ENCODE peak calls at places on chromosomes 12 and 14, in four cellular contexts. L is testis, F is upper lobe of right lung, W is tibial nerve. S is an unnamed sample. For H3K27me3, the result is how much of the 10 kb centered on the place peaks cover.

GRCh38 chr14:56210570-56210969 is 92.4 kb downstream of the PELI2 start:
- DNase-seq in F (no peak), L (no peak), W (no peak), S (no peak)

GRCh38 chr14:52079239-52079956 is 10.5 kb upstream of the NID2 start:
- DNase-seq in F (no peak), L (no peak), W (no peak), S (no peak)

GRCh38 chr12:3241621-3242020 is 164.4 kb downstream of the TSPAN9 start:
- DNase-seq in F (no peak), L (no peak), W (no peak), S (no peak)

GRCh38 chr12:13250416-13250815 is 53.9 kb downstream of the EMP1 start:
- DNase-seq in W (no peak), L (no peak), F (no peak), S (no peak)

GRCh38 chr12:76551482-76551888 is 8.1 kb downstream of the OSBPL8 start:
- DNase-seq in L (no peak), W (no peak), F (no peak), S (no peak)

GRCh38 chr12:49708851-49709250 is 1.6 kb upstream of the FMNL3 start:
- DNase-seq in L (no peak), W (no peak), F (no peak), S (no peak)

GRCh38 chr14:35385042-35385839 is 19.3 kb downstream of the NFKBIA start:
- DNase-seq in F (no peak), W (peak), L (peak), S (no peak)

GRCh38 chr12:58277231-58277630 is 335.9 kb downstream of the ATP23 start:
- DNase-seq in W (no peak), F (no peak), L (no peak), S (no peak)

GRCh38 chr14:71399057-71399487 is 491.8 kb downstream of the PCNX1 start:
- DNase-seq in F (no peak), W (no peak), L (no peak), S (no peak)

GRCh38 chr12:110301065-110301806 is 20.2 kb downstream of the ATP2A2 start:
- DNase-seq in W (no peak), F (no peak), L (no peak), S (no peak)

GRCh38 chr14:39446131-39446744 is 14.0 kb upstream of the FBXO33 start:
- DNase-seq in F (no peak), W (no peak), L (no peak), S (no peak)

GRCh38 chr14:67673451-67673850 is 981 bp downstream of the VTI1B start:
- DNase-seq in F (no peak), W (no peak), L (no peak), S (no peak)

GRCh38 chr14:100381386-100382105 is 58.4 kb downstream of the SLC25A47 start:
- DNase-seq in F (no peak), L (no peak), W (no peak), S (no peak)

GRCh38 chr14:89534896-89535615 is 118.0 kb upstream of the FOXN3 start:
- DNase-seq in F (no peak), W (no peak), L (no peak), S (no peak)

GRCh38 chr14:61677469-61677868 is 17.8 kb upstream of the HIF1A start:
- DNase-seq in W (no peak), F (no peak), L (no peak), S (no peak)

GRCh38 chr14:103889313-103890051 is 38.8 kb upstream of the TDRD9 start:
- DNase-seq in L (peak), F (peak), W (no peak), S (no peak)

GRCh38 chr12:52693261-52693660 is 10.1 kb downstream of the KRT77 start:
- DNase-seq in L (no peak), F (no peak), W (no peak), S (no peak)
- H3K27me3 ChIP-seq in L (under half), F (under half), W (under half), S (under half)

DNA sequence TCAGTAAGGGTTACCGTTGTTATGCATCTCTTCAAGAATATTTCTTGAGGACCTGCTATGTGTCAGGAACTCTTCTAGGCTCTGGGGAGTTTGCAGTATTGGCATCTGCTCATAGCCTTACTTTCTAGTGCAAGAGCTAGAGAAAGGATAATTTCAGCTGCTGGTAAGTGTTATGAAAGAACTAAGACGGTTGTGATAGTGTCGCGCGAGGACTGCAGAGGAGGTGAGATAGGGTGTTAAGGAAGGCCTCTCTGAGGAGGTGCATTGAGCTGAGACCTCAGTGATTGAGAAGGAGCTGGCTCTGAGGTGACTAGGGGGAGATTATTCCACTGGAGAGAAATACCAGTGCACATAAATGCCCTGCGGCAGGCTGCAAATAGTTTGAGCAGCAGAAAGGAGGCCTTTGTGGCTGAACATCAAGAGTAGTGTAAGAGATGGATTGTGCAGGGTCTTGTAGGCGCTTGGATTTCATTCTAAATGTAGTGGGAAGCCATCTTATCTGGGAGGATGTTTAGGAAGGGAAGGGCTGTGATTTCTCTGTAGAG is 824 bp downstream of the DDX55 start:
- DNase-seq in L (peak), W (no peak), F (no peak), S (no peak)
- H3K27ac ChIP-seq in L (peak), W (peak), F (peak), S (peak)

GRCh38 chr14:105200074-105200473 is 19.0 kb upstream of the NUDT14 start:
- DNase-seq in F (no peak), L (no peak), W (no peak), S (no peak)
- TF ChIP-seq CTCF in F (no peak), L (no peak), W (no peak), S (no peak)

GRCh38 chr12:85280984-85281946 is 1.2 kb downstream of the ALX1 start:
- DNase-seq in W (no peak), F (no peak), L (no peak), S (no peak)
- H3K27me3 ChIP-seq in W (under half), F (half or more), L (under half), S (half or more)

GRCh38 chr14:32571995-32572866 is 243.1 kb downstream of the AKAP6 start:
- DNase-seq in F (no peak), W (no peak), L (no peak), S (no peak)

GRCh38 chr14:32574269-32574668 is 245.2 kb downstream of the AKAP6 start:
- DNase-seq in W (no peak), L (no peak), F (no peak), S (no peak)

GRCh38 chr14:32576088-32576795 is 247.1 kb downstream of the AKAP6 start:
- DNase-seq in F (no peak), L (peak), W (no peak), S (no peak)

GRCh38 chr14:32571551-32571950 is 242.5 kb downstream of the AKAP6 start:
- DNase-seq in F (no peak), W (no peak), L (no peak), S (no peak)

GRCh38 chr14:32572867-32573149 is 243.7 kb downstream of the AKAP6 start:
- DNase-seq in L (no peak), F (no peak), W (no peak), S (no peak)
- H3K27ac ChIP-seq in L (no peak), F (no peak), W (no peak), S (no peak)

GRCh38 chr12:96989916-96990315 is 82.9 kb downstream of the NEDD1 start:
- DNase-seq in F (no peak), L (no peak), W (no peak), S (no peak)

GRCh38 chr12:96988919-96989318 is 81.9 kb downstream of the NEDD1 start:
- DNase-seq in L (no peak), F (no peak), W (no peak), S (no peak)

GRCh38 chr12:96982671-96983070 is 75.6 kb downstream of the NEDD1 start:
- DNase-seq in L (no peak), W (no peak), F (no peak), S (no peak)

GRCh38 chr12:96985515-96986362 is 78.7 kb downstream of the NEDD1 start:
- DNase-seq in W (no peak), L (peak), F (peak), S (no peak)

GRCh38 chr12:96986883-96987523 is 79.9 kb downstream of the NEDD1 start:
- DNase-seq in L (no peak), W (no peak), F (no peak), S (no peak)
- TF ChIP-seq CTCF in L (peak), W (peak), F (peak), S (no peak)